ENCODE peak calls at places on chromosomes 12 and 14, in ten cellular contexts. One of them, this sample, is unnamed. For H3K4me1 and H3K27me3, the result is how much of the 10 kb centered on the place peaks cover.

GRCh38 chr14:69518341-69519101 is 34.0 kb downstream of the PLEKHD1 start:
- DNase-seq in HCT116: no peak
- DNase-seq in breast epithelium: no peak
- DNase-seq in heart right ventricle: no peak
- DNase-seq in left ventricle myocardium inferior: no peak
- DNase-seq in H9: no peak
- DNase-seq in uterus: no peak
- DNase-seq in hepatocyte: no peak
- DNase-seq in body of pancreas: no peak
- DNase-seq in ascending aorta: no peak
- DNase-seq in this sample: no peak

GRCh38 chr14:65462411-65462810 is 49.9 kb downstream of the FUT8 start:
- DNase-seq in H9: no peak
- DNase-seq in breast epithelium: no peak
- DNase-seq in body of pancreas: no peak
- DNase-seq in hepatocyte: no peak
- DNase-seq in left ventricle myocardium inferior: no peak
- DNase-seq in heart right ventricle: no peak
- DNase-seq in uterus: no peak
- DNase-seq in ascending aorta: no peak
- DNase-seq in HCT116: no peak
- DNase-seq in this sample: peak

GRCh38 chr14:80003138-80003537 is 208.2 kb downstream of the DIO2 start:
- DNase-seq in heart right ventricle: no peak
- DNase-seq in breast epithelium: no peak
- DNase-seq in hepatocyte: peak
- DNase-seq in body of pancreas: no peak
- DNase-seq in uterus: no peak
- DNase-seq in left ventricle myocardium inferior: no peak
- DNase-seq in H9: no peak
- DNase-seq in HCT116: no peak
- DNase-seq in ascending aorta: no peak
- DNase-seq in this sample: no peak

GRCh38 chr12:32419520-32419960 is 20.2 kb downstream of the FGD4 start:
- DNase-seq in left ventricle myocardium inferior: no peak
- DNase-seq in ascending aorta: no peak
- DNase-seq in H9: no peak
- DNase-seq in breast epithelium: no peak
- DNase-seq in uterus: no peak
- DNase-seq in HCT116: no peak
- DNase-seq in body of pancreas: no peak
- DNase-seq in heart right ventricle: no peak
- DNase-seq in hepatocyte: no peak
- DNase-seq in this sample: no peak

GRCh38 chr12:68587448-68587873 is 23.2 kb upstream of the RAP1B start:
- DNase-seq in H9: no peak
- DNase-seq in body of pancreas: no peak
- DNase-seq in heart right ventricle: no peak
- DNase-seq in hepatocyte: no peak
- DNase-seq in breast epithelium: no peak
- DNase-seq in ascending aorta: no peak
- DNase-seq in HCT116: no peak
- DNase-seq in left ventricle myocardium inferior: no peak
- DNase-seq in uterus: no peak
- DNase-seq in this sample: no peak

GRCh38 chr12:65532744-65533143 is 254.3 kb downstream of the MSRB3 start:
- DNase-seq in H9: no peak
- DNase-seq in left ventricle myocardium inferior: no peak
- DNase-seq in breast epithelium: no peak
- DNase-seq in body of pancreas: no peak
- DNase-seq in heart right ventricle: no peak
- DNase-seq in ascending aorta: no peak
- DNase-seq in uterus: no peak
- DNase-seq in hepatocyte: peak
- DNase-seq in HCT116: no peak
- DNase-seq in this sample: peak

GRCh38 chr14:75216427-75217006 is 40.1 kb upstream of the TMED10 start:
- DNase-seq in body of pancreas: no peak
- DNase-seq in ascending aorta: no peak
- DNase-seq in HCT116: no peak
- DNase-seq in breast epithelium: no peak
- DNase-seq in left ventricle myocardium inferior: no peak
- DNase-seq in H9: no peak
- DNase-seq in heart right ventricle: no peak
- DNase-seq in hepatocyte: no peak
- DNase-seq in uterus: no peak
- DNase-seq in this sample: no peak

GRCh38 chr14:24071144-24071697 is at the start of gene CPNE6:
- DNase-seq in ascending aorta: no peak
- DNase-seq in H9: no peak
- DNase-seq in HCT116: no peak
- DNase-seq in hepatocyte: no peak
- DNase-seq in body of pancreas: no peak
- DNase-seq in uterus: no peak
- DNase-seq in left ventricle myocardium inferior: no peak
- DNase-seq in breast epithelium: no peak
- DNase-seq in heart right ventricle: no peak
- DNase-seq in this sample: no peak

GRCh38 chr14:81991998-81992397 is 458.3 kb upstream of the SEL1L start:
- DNase-seq in heart right ventricle: no peak
- DNase-seq in body of pancreas: no peak
- DNase-seq in ascending aorta: no peak
- DNase-seq in HCT116: no peak
- DNase-seq in hepatocyte: no peak
- DNase-seq in breast epithelium: no peak
- DNase-seq in uterus: no peak
- DNase-seq in left ventricle myocardium inferior: no peak
- DNase-seq in H9: no peak
- DNase-seq in this sample: no peak

GRCh38 chr12:69679119-69679518 is 20.0 kb downstream of the BEST3 start:
- DNase-seq in hepatocyte: no peak
- DNase-seq in breast epithelium: no peak
- DNase-seq in left ventricle myocardium inferior: no peak
- DNase-seq in body of pancreas: no peak
- DNase-seq in HCT116: no peak
- DNase-seq in uterus: no peak
- DNase-seq in H9: no peak
- DNase-seq in ascending aorta: no peak
- DNase-seq in heart right ventricle: no peak
- DNase-seq in this sample: peak

GRCh38 chr14:90557516-90557915 is 160.7 kb downstream of the CALM1 start:
- DNase-seq in uterus: no peak
- DNase-seq in HCT116: no peak
- DNase-seq in H9: no peak
- DNase-seq in left ventricle myocardium inferior: no peak
- DNase-seq in breast epithelium: no peak
- DNase-seq in heart right ventricle: no peak
- DNase-seq in ascending aorta: no peak
- DNase-seq in body of pancreas: no peak
- DNase-seq in hepatocyte: no peak
- DNase-seq in this sample: no peak

GRCh38 chr12:45745861-45746277 is 16.4 kb downstream of the ARID2 start:
- DNase-seq in ascending aorta: no peak
- DNase-seq in body of pancreas: no peak
- DNase-seq in left ventricle myocardium inferior: no peak
- DNase-seq in hepatocyte: no peak
- DNase-seq in uterus: no peak
- DNase-seq in heart right ventricle: no peak
- DNase-seq in HCT116: no peak
- DNase-seq in H9: no peak
- DNase-seq in breast epithelium: no peak
- DNase-seq in this sample: no peak

GRCh38 chr12:22395666-22396065 is 61.2 kb upstream of the ST8SIA1 start:
- DNase-seq in HCT116: no peak
- DNase-seq in left ventricle myocardium inferior: no peak
- DNase-seq in body of pancreas: no peak
- DNase-seq in heart right ventricle: no peak
- DNase-seq in H9: no peak
- DNase-seq in hepatocyte: no peak
- DNase-seq in uterus: no peak
- DNase-seq in ascending aorta: no peak
- DNase-seq in breast epithelium: no peak
- DNase-seq in this sample: no peak

DNA sequence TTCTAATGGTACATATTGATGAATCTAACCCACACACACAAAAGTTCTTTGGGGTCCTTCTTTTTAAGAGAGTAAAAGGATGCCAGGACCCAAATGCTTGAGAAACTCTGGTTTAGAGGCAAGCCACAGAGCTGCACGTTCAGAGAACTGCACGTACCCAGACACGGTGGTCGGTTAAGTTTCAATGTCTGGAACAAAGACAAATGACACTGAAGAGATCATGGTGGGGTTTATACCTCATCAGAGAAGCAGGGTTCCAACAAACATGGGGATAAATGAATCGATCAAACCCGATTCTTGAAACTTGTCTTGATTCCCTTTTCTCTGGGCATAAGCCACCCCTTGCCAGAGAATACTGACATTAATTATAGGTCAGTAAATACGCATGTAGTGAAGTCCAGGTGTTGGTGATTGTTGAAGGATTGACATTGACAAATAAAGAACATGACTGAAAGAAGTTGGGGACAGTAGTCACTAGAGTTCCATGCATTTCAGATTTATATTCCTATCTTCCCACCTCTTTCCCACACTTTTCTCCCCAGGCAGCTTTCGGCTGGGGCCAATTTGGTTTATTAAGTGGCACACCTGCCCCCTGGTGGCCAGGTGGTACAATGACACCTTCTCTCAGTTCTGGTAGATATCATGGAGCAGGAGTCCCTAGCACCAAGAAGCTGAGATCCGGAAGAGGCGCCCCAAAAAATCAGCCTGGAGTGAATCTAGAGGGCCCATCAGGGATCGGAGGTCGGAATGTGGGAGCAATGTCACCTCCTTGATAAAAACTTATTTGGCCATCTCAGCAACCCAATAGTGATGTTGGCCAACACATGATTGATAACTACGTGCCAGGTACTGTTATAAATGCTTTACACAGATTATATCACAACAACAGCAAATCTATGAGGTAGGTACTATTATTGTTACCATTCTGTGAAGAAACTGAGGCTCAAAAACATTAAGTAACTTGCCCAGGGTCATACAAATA is 17.8 kb upstream of the HDAC7 start:
- DNase-seq in left ventricle myocardium inferior: peak
- DNase-seq in HCT116: peak
- DNase-seq in ascending aorta: no peak
- DNase-seq in body of pancreas: peak
- DNase-seq in uterus: peak
- DNase-seq in breast epithelium: peak
- DNase-seq in H9: peak
- DNase-seq in heart right ventricle: peak
- DNase-seq in hepatocyte: peak
- DNase-seq in this sample: peak
- H3K4me1 ChIP-seq in left ventricle myocardium inferior: under half
- H3K4me1 ChIP-seq in HCT116: under half
- H3K4me1 ChIP-seq in ascending aorta: under half
- H3K4me1 ChIP-seq in body of pancreas: under half
- H3K4me1 ChIP-seq in uterus: under half
- H3K4me1 ChIP-seq in breast epithelium: under half
- H3K4me1 ChIP-seq in H9: under half
- H3K4me1 ChIP-seq in heart right ventricle: under half
- H3K4me1 ChIP-seq in hepatocyte: under half
- H3K4me1 ChIP-seq in this sample: under half

GRCh38 chr14:49173765-49174373 is 412.3 kb downstream of the RPS29 start:
- DNase-seq in body of pancreas: peak
- DNase-seq in HCT116: peak
- DNase-seq in ascending aorta: no peak
- DNase-seq in breast epithelium: no peak
- DNase-seq in left ventricle myocardium inferior: no peak
- DNase-seq in heart right ventricle: peak
- DNase-seq in uterus: no peak
- DNase-seq in hepatocyte: peak
- DNase-seq in H9: peak
- DNase-seq in this sample: peak
- TF ChIP-seq CTCF in body of pancreas: peak
- TF ChIP-seq CTCF in HCT116: peak
- TF ChIP-seq CTCF in ascending aorta: peak
- TF ChIP-seq CTCF in breast epithelium: no peak
- TF ChIP-seq CTCF in left ventricle myocardium inferior: peak
- TF ChIP-seq CTCF in heart right ventricle: peak
- TF ChIP-seq CTCF in uterus: no peak
- TF ChIP-seq CTCF in hepatocyte: peak
- TF ChIP-seq CTCF in H9: peak
- TF ChIP-seq CTCF in this sample: peak

DNA sequence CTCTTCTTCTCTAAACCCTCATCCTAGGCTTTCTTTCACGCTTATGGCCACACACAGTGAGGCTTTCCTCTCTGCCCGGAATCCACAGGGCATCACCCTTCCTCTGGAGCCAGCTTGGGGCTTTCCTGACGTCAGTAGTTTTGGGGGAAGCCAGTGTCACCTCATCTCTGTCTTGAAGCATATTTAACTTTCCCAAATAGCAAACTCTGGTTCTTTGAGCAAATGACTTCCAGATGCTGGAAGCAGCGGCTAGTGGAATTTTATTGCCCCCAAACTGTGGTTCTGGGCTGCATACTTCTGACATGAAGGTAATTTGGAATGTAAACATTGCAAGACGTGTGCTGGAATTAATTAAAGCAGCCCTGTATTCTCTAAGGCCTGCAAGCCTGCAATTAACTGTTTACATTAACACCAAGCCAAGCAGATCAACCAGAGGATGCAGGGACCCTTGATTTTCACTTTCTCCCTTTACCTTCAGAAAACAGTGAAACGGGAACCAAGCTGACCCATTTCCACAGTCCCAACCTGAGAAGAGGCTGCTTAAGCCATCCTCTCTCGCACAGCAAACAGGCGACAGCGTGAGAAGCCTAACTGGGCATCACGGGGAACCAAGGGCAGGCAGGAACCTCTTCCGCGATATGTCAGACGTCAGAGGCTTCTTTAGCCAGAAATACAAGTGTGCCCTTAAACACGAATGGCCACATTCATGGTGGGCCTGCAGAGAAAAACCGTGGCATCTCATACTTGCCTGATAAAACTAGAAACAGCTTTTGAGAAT is 258.4 kb downstream of the CACNA1C start:
- DNase-seq in left ventricle myocardium inferior: no peak
- DNase-seq in uterus: no peak
- DNase-seq in HCT116: no peak
- DNase-seq in H9: no peak
- DNase-seq in ascending aorta: no peak
- DNase-seq in hepatocyte: no peak
- DNase-seq in heart right ventricle: no peak
- DNase-seq in body of pancreas: no peak
- DNase-seq in breast epithelium: no peak
- DNase-seq in this sample: no peak
- H3K27me3 ChIP-seq in left ventricle myocardium inferior: under half
- H3K27me3 ChIP-seq in uterus: under half
- H3K27me3 ChIP-seq in HCT116: under half
- H3K27me3 ChIP-seq in H9: under half
- H3K27me3 ChIP-seq in ascending aorta: under half
- H3K27me3 ChIP-seq in hepatocyte: under half
- H3K27me3 ChIP-seq in heart right ventricle: under half
- H3K27me3 ChIP-seq in body of pancreas: under half
- H3K27me3 ChIP-seq in breast epithelium: under half
- H3K27me3 ChIP-seq in this sample: under half

DNA sequence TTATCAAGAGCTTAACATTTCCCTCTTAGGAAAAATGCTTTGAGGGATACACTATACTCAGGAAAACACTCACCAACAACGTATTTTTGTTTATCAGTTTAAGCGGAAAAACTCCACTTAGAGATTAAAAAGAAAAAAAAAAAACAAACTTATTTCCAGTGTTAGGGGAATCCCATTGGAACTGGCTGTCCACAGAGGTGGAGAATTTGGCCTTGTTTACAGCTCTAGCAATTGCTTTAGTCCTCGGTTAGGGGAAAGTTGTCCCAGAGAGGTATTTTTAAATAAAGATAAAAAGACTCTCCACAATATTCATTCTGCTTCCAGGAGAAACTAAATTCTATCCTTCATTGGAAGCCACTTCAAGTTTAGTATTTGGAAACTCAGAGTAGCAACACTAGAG is 21.6 kb upstream of the BMP4 start:
- DNase-seq in heart right ventricle: no peak
- DNase-seq in uterus: no peak
- DNase-seq in H9: no peak
- DNase-seq in ascending aorta: no peak
- DNase-seq in left ventricle myocardium inferior: no peak
- DNase-seq in HCT116: no peak
- DNase-seq in hepatocyte: no peak
- DNase-seq in body of pancreas: no peak
- DNase-seq in breast epithelium: no peak
- DNase-seq in this sample: no peak
- H3K4me1 ChIP-seq in heart right ventricle: under half
- H3K4me1 ChIP-seq in uterus: under half
- H3K4me1 ChIP-seq in H9: under half
- H3K4me1 ChIP-seq in ascending aorta: under half
- H3K4me1 ChIP-seq in left ventricle myocardium inferior: under half
- H3K4me1 ChIP-seq in HCT116: under half
- H3K4me1 ChIP-seq in hepatocyte: under half
- H3K4me1 ChIP-seq in body of pancreas: under half
- H3K4me1 ChIP-seq in breast epithelium: under half
- H3K4me1 ChIP-seq in this sample: under half

This sample was measured in foreskin keratinocyte.